ENCODE peak calls at places on chromosomes 11 and 22, in nine cellular contexts. F, L, I, W, C, R, Z, K and D are unnamed samples.

GRCh38 chr11:93740802-93741093 is 547 bp downstream of the TAF1D start:
- DNase-seq in F (peak; percentile 62), L (peak; percentile 64), I (peak; percentile 61), W (peak; percentile 69), C (peak; percentile 86), R (peak; percentile 62), Z (peak; percentile 14), K (peak; percentile 69), D (peak; percentile 26)

GRCh38 chr11:67278135-67278938 is 10.8 kb upstream of the ANKRD13D start:
- DNase-seq in F (no peak), L (no peak), I (no peak), W (no peak), C (no peak), R (no peak), Z (no peak), K (no peak), D (no peak)

GRCh38 chr22:42608481-42609361 is 6.0 kb downstream of the POLDIP3 start:
- DNase-seq in F (no peak), L (peak; percentile 81), I (no peak), W (peak; percentile 53), C (peak; percentile 82), R (no peak), Z (no peak), K (no peak), D (no peak)

GRCh38 chr22:44405661-44406060 is 92.4 kb downstream of the RTL6 start:
- DNase-seq in F (no peak), L (no peak), I (no peak), W (no peak), C (no peak), R (no peak), Z (no peak), K (no peak), D (no peak)

GRCh38 chr22:36564422-36565151 is 35.6 kb upstream of the EIF3D start:
- DNase-seq in F (no peak), L (no peak), I (no peak), W (no peak), C (no peak), R (no peak), Z (no peak), K (no peak), D (no peak)

GRCh38 chr22:36737776-36738175 is 34.2 kb upstream of the CACNG2 start:
- DNase-seq in F (no peak), L (no peak), I (no peak), W (no peak), C (no peak), R (no peak), Z (no peak), K (no peak), D (no peak)

GRCh38 chr11:94493146-94493442 is 550 bp downstream of the MRE11 start:
- DNase-seq in F (no peak), L (no peak), I (no peak), W (peak; percentile 1), C (no peak), R (no peak), Z (no peak), K (no peak), D (no peak)

GRCh38 chr11:10664005-10664404 is 29.6 kb downstream of the IRAG1 start:
- DNase-seq in F (no peak), L (peak; percentile 69), I (no peak), W (no peak), C (peak; percentile 17), R (no peak), Z (no peak), K (no peak), D (no peak)

GRCh38 chr11:128195057-128195751 is 392.2 kb downstream of the ETS1 start:
- DNase-seq in F (peak; percentile 95), L (no peak), I (peak; percentile 71), W (no peak), C (peak; percentile 58), R (no peak), Z (no peak), K (no peak), D (no peak)

GRCh38 chr11:109423860-109424190 is 1.8 kb downstream of the C11orf87 start:
- DNase-seq in F (no peak), L (no peak), I (no peak), W (no peak), C (peak; percentile 60), R (no peak), Z (no peak), K (no peak), D (no peak)